ENCODE peak calls at places on chromosome X, in four cellular contexts. One of them, this sample, is unnamed.

GRCh38 chrX:66030505-66031317 is 9.2 kb downstream of the VSIG4 start:
- DNase-seq in IMR-90: peak; percentile 7
- DNase-seq in neuronal stem cell: peak; percentile 5
- DNase-seq in mesendoderm: peak; percentile 58
- DNase-seq in this sample: peak; percentile 39

GRCh38 chrX:13764284-13764683 is 29.7 kb downstream of the OFD1 start:
- DNase-seq in mesendoderm: no peak
- DNase-seq in IMR-90: no peak
- DNase-seq in neuronal stem cell: no peak
- DNase-seq in this sample: no peak

GRCh38 chrX:106612403-106612789 is 618 bp downstream of the RADX start:
- DNase-seq in neuronal stem cell: no peak
- DNase-seq in IMR-90: no peak
- DNase-seq in mesendoderm: peak; percentile 23
- DNase-seq in this sample: no peak

GRCh38 chrX:16838202-16839066 is 31.7 kb downstream of the RBBP7 start:
- DNase-seq in mesendoderm: peak; percentile 7
- DNase-seq in neuronal stem cell: no peak
- DNase-seq in IMR-90: peak; percentile 80
- DNase-seq in this sample: peak; percentile 52

GRCh38 chrX:129932792-129933321 is 26.9 kb downstream of the UTP14A start:
- DNase-seq in mesendoderm: no peak
- DNase-seq in IMR-90: no peak
- DNase-seq in neuronal stem cell: no peak
- DNase-seq in this sample: peak; percentile 35

GRCh38 chrX:68438575-68438974 is 5.3 kb upstream of the OPHN1 start:
- DNase-seq in mesendoderm: peak; percentile 54
- DNase-seq in IMR-90: no peak
- DNase-seq in neuronal stem cell: no peak
- DNase-seq in this sample: no peak

GRCh38 chrX:1164322-1165288 is 47.8 kb downstream of the CRLF2 start:
- DNase-seq in neuronal stem cell: no peak
- DNase-seq in mesendoderm: no peak
- DNase-seq in IMR-90: no peak
- DNase-seq in this sample: peak; percentile 50

GRCh38 chrX:1483843-1484637 is 31.3 kb upstream of the ASMTL start:
- DNase-seq in mesendoderm: no peak
- DNase-seq in neuronal stem cell: no peak
- DNase-seq in IMR-90: no peak
- DNase-seq in this sample: no peak

GRCh38 chrX:26873736-26874135 is 589.4 kb downstream of the PPP4R3C start:
- DNase-seq in mesendoderm: no peak
- DNase-seq in IMR-90: no peak
- DNase-seq in neuronal stem cell: no peak
- DNase-seq in this sample: no peak

GRCh38 chrX:20455001-20455400 is 188.3 kb upstream of the RPS6KA3 start:
- DNase-seq in mesendoderm: no peak
- DNase-seq in IMR-90: no peak
- DNase-seq in neuronal stem cell: no peak
- DNase-seq in this sample: no peak

GRCh38 chrX:96770315-96770714 is 85.7 kb downstream of the DIAPH2 start:
- DNase-seq in neuronal stem cell: no peak
- DNase-seq in IMR-90: peak; percentile 18
- DNase-seq in mesendoderm: no peak
- DNase-seq in this sample: no peak

GRCh38 chrX:34557733-34558132 is 99.4 kb downstream of the TMEM47 start:
- DNase-seq in mesendoderm: peak; percentile 34
- DNase-seq in neuronal stem cell: no peak
- DNase-seq in IMR-90: no peak
- DNase-seq in this sample: peak; percentile 85

GRCh38 chrX:57211906-57212305 is 74.6 kb upstream of the FAAH2 start:
- DNase-seq in mesendoderm: peak; percentile 42
- DNase-seq in neuronal stem cell: no peak
- DNase-seq in IMR-90: no peak
- DNase-seq in this sample: peak; percentile 35

GRCh38 chrX:136879001-136879667 is 1.4 kb downstream of the RBMX start:
- DNase-seq in neuronal stem cell: no peak
- DNase-seq in mesendoderm: no peak
- DNase-seq in IMR-90: no peak
- DNase-seq in this sample: no peak

GRCh38 chrX:115894087-115894486 is 276.5 kb upstream of the AGTR2 start:
- DNase-seq in mesendoderm: peak; percentile 43
- DNase-seq in IMR-90: peak; percentile 33
- DNase-seq in neuronal stem cell: no peak
- DNase-seq in this sample: peak; percentile 31

GRCh38 chrX:19440713-19441112 is 74.6 kb downstream of the MAP3K15 start:
- DNase-seq in neuronal stem cell: no peak
- DNase-seq in mesendoderm: no peak
- DNase-seq in IMR-90: peak; percentile 33
- DNase-seq in this sample: no peak

GRCh38 chrX:69014200-69014599 is 151.1 kb downstream of the PJA1 start:
- DNase-seq in IMR-90: peak; percentile 78
- DNase-seq in mesendoderm: no peak
- DNase-seq in neuronal stem cell: no peak
- DNase-seq in this sample: no peak

GRCh38 chrX:129768586-129769466 is 10.9 kb upstream of the SASH3 start:
- DNase-seq in IMR-90: no peak
- DNase-seq in mesendoderm: no peak
- DNase-seq in neuronal stem cell: no peak
- DNase-seq in this sample: no peak

GRCh38 chrX:43564953-43565352 is 91.1 kb upstream of the MAOA start:
- DNase-seq in mesendoderm: no peak
- DNase-seq in neuronal stem cell: no peak
- DNase-seq in IMR-90: no peak
- DNase-seq in this sample: no peak

GRCh38 chrX:41303013-41303412 is 30.9 kb upstream of the DDX3X start:
- DNase-seq in IMR-90: no peak
- DNase-seq in mesendoderm: no peak
- DNase-seq in neuronal stem cell: no peak
- DNase-seq in this sample: no peak

GRCh38 chrX:100368167-100368566 is 41.9 kb downstream of the PCDH19 start:
- DNase-seq in neuronal stem cell: no peak
- DNase-seq in mesendoderm: peak; percentile 47
- DNase-seq in IMR-90: peak; percentile 0
- DNase-seq in this sample: peak; percentile 44

DNA sequence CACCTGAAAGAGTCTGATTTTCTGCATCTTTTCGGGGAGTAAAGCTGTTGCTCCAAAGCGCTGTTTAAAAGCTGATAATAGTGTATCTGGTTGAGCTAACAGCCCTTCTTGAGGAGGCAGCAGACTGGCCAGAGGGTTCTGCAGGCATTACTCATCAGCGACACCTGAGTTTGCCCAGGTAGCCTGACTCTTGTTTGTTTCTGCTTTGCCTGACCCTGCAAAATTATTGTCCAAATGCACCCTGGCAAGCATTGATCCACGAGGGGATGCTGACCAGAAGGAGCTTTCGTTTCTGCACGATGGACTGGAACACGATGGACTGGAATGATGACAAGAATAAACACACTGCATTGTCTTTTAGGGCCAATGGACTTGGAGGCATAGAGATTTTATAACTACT is 6.2 kb downstream of the CD99 start:
- DNase-seq in IMR-90: no peak
- DNase-seq in neuronal stem cell: no peak
- DNase-seq in mesendoderm: no peak
- DNase-seq in this sample: no peak
- H3K9ac ChIP-seq in IMR-90: no peak overlapping the region
- H3K9ac ChIP-seq in neuronal stem cell: no peak overlapping the region
- H3K9ac ChIP-seq in mesendoderm: no peak overlapping the region
- H3K9ac ChIP-seq in this sample: no peak overlapping the region

GRCh38 chrX:47562615-47563243 is 1.7 kb downstream of the ARAF start:
- DNase-seq in mesendoderm: peak; percentile 48
- DNase-seq in IMR-90: no peak
- DNase-seq in neuronal stem cell: no peak
- DNase-seq in this sample: no peak
- H3K4me1 ChIP-seq in mesendoderm: no peaks in the 10 kb centered on the region
- H3K4me1 ChIP-seq in IMR-90: peaks cover 1% of the 10 kb centered on the region
- H3K4me1 ChIP-seq in neuronal stem cell: peaks cover 2% of the 10 kb centered on the region
- H3K4me1 ChIP-seq in this sample: no peaks in the 10 kb centered on the region

GRCh38 chrX:39150621-39151020 is 349.4 kb downstream of the MID1IP1 start:
- DNase-seq in neuronal stem cell: no peak
- DNase-seq in IMR-90: no peak
- DNase-seq in mesendoderm: peak; percentile 93
- DNase-seq in this sample: no peak

GRCh38 chrX:39157006-39157405 is 355.7 kb downstream of the MID1IP1 start:
- DNase-seq in IMR-90: no peak
- DNase-seq in neuronal stem cell: no peak
- DNase-seq in mesendoderm: no peak
- DNase-seq in this sample: no peak

GRCh38 chrX:39149761-39150160 is 348.5 kb downstream of the MID1IP1 start:
- DNase-seq in neuronal stem cell: peak; percentile 31
- DNase-seq in mesendoderm: peak; percentile 81
- DNase-seq in IMR-90: peak; percentile 40
- DNase-seq in this sample: peak; percentile 76

GRCh38 chrX:39150210-39150609 is 349.0 kb downstream of the MID1IP1 start:
- DNase-seq in neuronal stem cell: no peak
- DNase-seq in IMR-90: no peak
- DNase-seq in mesendoderm: no peak
- DNase-seq in this sample: no peak

GRCh38 chrX:39152106-39152649 is 350.9 kb downstream of the MID1IP1 start:
- DNase-seq in IMR-90: no peak
- DNase-seq in neuronal stem cell: peak; percentile 18
- DNase-seq in mesendoderm: peak; percentile 90
- DNase-seq in this sample: peak; percentile 76
- H2BK15ac ChIP-seq in IMR-90: no peak overlapping the region
- H2BK15ac ChIP-seq in neuronal stem cell: no peak overlapping the region
- H2BK15ac ChIP-seq in mesendoderm: no peak overlapping the region
- H2BK15ac ChIP-seq in this sample: no peak overlapping the region

DNA sequence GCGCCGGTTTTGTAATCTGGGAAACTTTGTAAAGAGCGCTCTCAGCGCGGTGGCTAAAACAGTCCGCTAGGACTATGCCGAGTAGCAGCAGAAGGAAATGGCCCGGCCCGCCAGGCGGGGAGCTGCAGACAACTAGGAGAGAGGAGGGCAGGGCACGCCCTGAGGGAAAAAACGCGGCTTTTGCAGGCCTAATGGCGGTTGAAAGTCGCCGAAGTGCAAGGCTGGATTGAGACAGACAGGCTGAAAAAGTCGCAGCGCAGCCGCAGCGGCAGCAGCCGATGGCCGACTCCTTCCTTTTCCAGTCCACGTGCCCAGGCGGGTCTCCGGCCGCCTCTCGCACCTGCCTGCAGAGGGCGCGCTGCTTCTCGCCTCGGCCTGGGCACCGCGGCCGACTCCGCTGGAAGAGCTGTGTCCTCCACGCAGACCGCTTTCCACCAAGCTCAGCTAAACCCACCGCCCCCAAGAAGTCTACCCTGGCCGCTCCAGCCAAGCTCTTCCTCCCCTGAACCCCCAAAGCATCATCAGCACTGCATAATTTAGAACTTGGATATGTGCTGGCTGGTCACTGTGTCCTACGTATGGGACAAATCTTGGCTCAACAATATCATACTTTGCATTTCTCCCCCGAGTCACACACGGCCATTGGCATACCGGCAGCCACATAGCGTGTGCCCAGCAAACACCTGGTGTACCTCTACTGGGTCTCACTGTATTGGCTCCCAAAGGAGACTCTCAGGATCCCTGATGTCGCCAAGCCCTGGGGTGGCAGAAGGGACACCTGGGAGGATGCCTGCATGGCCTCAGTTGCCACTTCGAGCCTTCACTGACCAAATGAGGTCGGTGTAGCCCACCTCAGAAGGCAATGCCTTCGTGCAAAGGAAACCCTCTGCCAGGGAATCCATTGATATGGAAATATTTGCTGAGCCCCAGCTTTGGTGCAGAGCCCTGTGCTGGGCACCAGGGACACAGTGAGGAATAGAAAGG is 14.5 kb downstream of the SLC25A5 start:
- DNase-seq in mesendoderm: peak; percentile 80
- DNase-seq in IMR-90: peak; percentile 39
- DNase-seq in neuronal stem cell: no peak
- DNase-seq in this sample: peak; percentile 76
- H3K9ac ChIP-seq in mesendoderm: peak overlapping the region; percentile 60
- H3K9ac ChIP-seq in IMR-90: peak overlapping the region; percentile 54
- H3K9ac ChIP-seq in neuronal stem cell: no peak overlapping the region
- H3K9ac ChIP-seq in this sample: peak overlapping the region; percentile 33

This sample was measured in H9.